ENCODE peak calls at places on chromosomes 2 and 18, in nine cellular contexts. M, T, X, F, V, W, G, N and R are unnamed samples.

GRCh38 chr2:200703132-200703925 is 108.4 kb upstream of the BZW1 start:
- DNase-seq in V (peak; percentile 84), W (no peak), M (peak; percentile 51), X (no peak), F (no peak), N (peak; percentile 25), T (peak; percentile 83), G (peak; percentile 15), R (peak; percentile 64)

GRCh38 chr18:69935319-69936190 is 12.1 kb downstream of the CD226 start:
- DNase-seq in M (peak; percentile 58), W (peak; percentile 43), N (no peak), X (no peak), G (no peak), V (no peak), T (peak; percentile 10), F (no peak), R (peak; percentile 89)

GRCh38 chr2:443754-444153 is 155.9 kb upstream of the ALKAL2 start:
- DNase-seq in F (no peak), N (no peak), X (no peak), T (no peak), W (no peak), M (no peak), V (no peak), G (no peak), R (no peak)

GRCh38 chr18:79010802-79011201 is 31.2 kb downstream of the SALL3 start:
- DNase-seq in F (no peak), X (no peak), T (no peak), W (no peak), N (no peak), V (no peak), G (no peak), M (no peak), R (no peak)

GRCh38 chr2:160390544-160391258 is 102.9 kb downstream of the RBMS1 start:
- DNase-seq in N (no peak), F (no peak), X (no peak), G (no peak), M (peak; percentile 82), W (no peak), T (peak; percentile 80), V (no peak), R (no peak)

GRCh38 chr2:50606860-50607259 is 425.1 kb downstream of the NRXN1 start:
- DNase-seq in G (peak; percentile 3), M (no peak), F (no peak), T (no peak), V (no peak), N (no peak), W (no peak), X (no peak), R (no peak)

GRCh38 chr18:47345996-47346395 is 94.5 kb upstream of the SKOR2 start:
- DNase-seq in M (no peak), V (no peak), T (no peak), X (no peak), N (no peak), W (no peak), G (no peak), F (no peak), R (no peak)

GRCh38 chr18:57984490-57985109 is 59.4 kb upstream of the NEDD4L start:
- DNase-seq in F (no peak), T (no peak), G (no peak), W (no peak), M (no peak), X (no peak), V (no peak), N (no peak), R (no peak)

GRCh38 chr18:32695534-32695933 is 77.3 kb downstream of the KLHL14 start:
- DNase-seq in G (no peak), W (no peak), M (peak; percentile 8), V (no peak), N (no peak), X (no peak), F (no peak), T (no peak), R (peak; percentile 4)

GRCh38 chr18:32701288-32701687 is 71.5 kb downstream of the KLHL14 start:
- DNase-seq in T (no peak), X (no peak), V (no peak), G (no peak), M (no peak), W (no peak), F (no peak), N (no peak), R (no peak)

GRCh38 chr18:32698148-32698547 is 74.7 kb downstream of the KLHL14 start:
- DNase-seq in M (no peak), T (no peak), W (no peak), X (no peak), V (no peak), G (no peak), F (no peak), N (no peak), R (no peak)

GRCh38 chr18:32696376-32696775 is 76.4 kb downstream of the KLHL14 start:
- DNase-seq in N (no peak), G (no peak), F (no peak), V (no peak), M (no peak), X (no peak), T (no peak), W (no peak), R (no peak)
- H3K4me3 ChIP-seq in N (no peak overlapping the region), G (no peak overlapping the region), F (no peak overlapping the region), V (no peak overlapping the region), M (no peak overlapping the region), X (no peak overlapping the region), T (no peak overlapping the region), W (no peak overlapping the region), R (no peak overlapping the region)

GRCh38 chr2:240460243-240460630 is 24.8 kb downstream of the GPC1 start:
- DNase-seq in T (no peak), V (no peak), M (no peak), W (peak; percentile 24), N (no peak), G (no peak), X (peak; percentile 51), F (peak; percentile 74), R (no peak)

GRCh38 chr2:240462073-240462703 is 26.7 kb downstream of the GPC1 start:
- DNase-seq in M (no peak), V (no peak), W (peak; percentile 30), X (peak; percentile 42), F (peak; percentile 59), T (no peak), N (no peak), G (no peak), R (no peak)

GRCh38 chr2:240459401-240460242 is 24.2 kb downstream of the GPC1 start:
- DNase-seq in F (peak; percentile 66), W (peak; percentile 24), G (no peak), T (no peak), X (peak; percentile 58), M (no peak), N (no peak), V (no peak), R (no peak)

GRCh38 chr2:240461471-240462072 is 26.1 kb downstream of the GPC1 start:
- DNase-seq in F (peak; percentile 62), W (peak; percentile 19), N (no peak), T (no peak), G (no peak), M (no peak), V (no peak), X (peak; percentile 46), R (no peak)

GRCh38 chr2:240460781-240461431 is 25.4 kb downstream of the GPC1 start:
- DNase-seq in V (no peak), T (no peak), M (no peak), N (no peak), G (no peak), X (peak; percentile 46), W (peak; percentile 27), F (peak; percentile 51), R (no peak)
- TF ChIP-seq CTCF in V (no peak), T (no peak), M (no peak), N (peak; percentile 26), G (peak; percentile 20), X (no peak), W (no peak), F (no peak), R (peak; percentile 2)

GRCh38 chr18:9095297-9096012 is 7.0 kb upstream of the NDUFV2 start:
- DNase-seq in F (no peak), V (peak; percentile 42), N (no peak), W (no peak), X (no peak), T (peak; percentile 41), G (no peak), M (no peak), R (peak; percentile 85)
- H3K4me3 ChIP-seq in F (no peak overlapping the region), V (no peak overlapping the region), N (no peak overlapping the region), W (no peak overlapping the region), X (no peak overlapping the region), T (no peak overlapping the region), G (no peak overlapping the region), M (no peak overlapping the region), R (peak overlapping the region; percentile 46)

GRCh38 chr2:175169191-175169590 is 1.2 kb upstream of the ATF2 start:
- DNase-seq in T (no peak), X (no peak), F (no peak), V (no peak), N (no peak), M (no peak), G (no peak), W (no peak), R (no peak)

GRCh38 chr2:175168564-175168945 is 552 bp upstream of the ATF2 start:
- DNase-seq in G (no peak), N (no peak), F (no peak), T (no peak), M (no peak), V (no peak), W (no peak), X (no peak), R (no peak)

GRCh38 chr2:175167792-175168563 is at the start of gene ATF2:
- DNase-seq in V (peak; percentile 100), G (peak; percentile 93), T (peak; percentile 100), M (peak; percentile 100), W (peak; percentile 100), X (peak; percentile 98), F (peak; percentile 100), N (peak; percentile 99), R (peak; percentile 100)

GRCh38 chr2:175167076-175167791 is 769 bp downstream of the ATF2 start:
- DNase-seq in M (peak; percentile 40), F (peak; percentile 67), X (no peak), G (peak; percentile 66), W (peak; percentile 46), V (peak; percentile 44), N (no peak), T (peak; percentile 68), R (peak; percentile 19)

GRCh38 chr2:175170679-175171304 is 2.8 kb upstream of the ATF2 start:
- DNase-seq in F (no peak), G (no peak), M (no peak), X (no peak), W (no peak), V (no peak), T (no peak), N (no peak), R (no peak)
- TF ChIP-seq CTCF in F (no peak), G (no peak), M (no peak), X (no peak), W (no peak), V (no peak), T (no peak), N (no peak), R (no peak)

GRCh38 chr2:191012346-191012745 is 1.6 kb downstream of the STAT1 start:
- DNase-seq in M (no peak), X (no peak), V (no peak), T (no peak), N (no peak), W (no peak), F (no peak), G (no peak), R (no peak)
- H3K4me3 ChIP-seq in M (no peak overlapping the region), X (no peak overlapping the region), V (peak overlapping the region; percentile 66), T (peak overlapping the region; percentile 78), N (peak overlapping the region; percentile 77), W (no peak overlapping the region), F (peak overlapping the region; percentile 100), G (peak overlapping the region; percentile 86), R (peak overlapping the region; percentile 65)

GRCh38 chr2:234564719-234565118 is 67.8 kb upstream of the ARL4C start:
- DNase-seq in G (peak; percentile 55), W (no peak), V (peak; percentile 53), M (no peak), X (no peak), F (no peak), N (no peak), T (peak; percentile 78), R (no peak)
- TF ChIP-seq CTCF in G (peak; percentile 48), W (no peak), V (peak; percentile 49), M (peak; percentile 34), X (no peak), F (no peak), N (peak; percentile 33), T (peak; percentile 53), R (no peak)